ENCODE peak calls at places on chromosome 1, in seven cellular contexts. One of them, this sample, is unnamed.

GRCh38 chr1:238672262-238672661 is 714.1 kb upstream of the CHRM3 start:
- DNase-seq in DMS53: no peak
- DNase-seq in CD14-positive monocyte: no peak
- DNase-seq in H7: peak
- DNase-seq in stimulated activated CD8-positive, alpha-beta memory T cell treated with anti-CD3 and anti-CD28 coated beads, Interleukin-12 subunit alpha, Interleukin-12 subunit beta, amount 100 ng/mL, for 4 hours: no peak
- DNase-seq in iPS-NIHi11: peak
- DNase-seq in fibroblast of gingiva: no peak
- DNase-seq in this sample: no peak

GRCh38 chr1:78676347-78676982 is 26.8 kb downstream of the IFI44 start:
- DNase-seq in DMS53: peak
- DNase-seq in CD14-positive monocyte: no peak
- DNase-seq in H7: no peak
- DNase-seq in stimulated activated CD8-positive, alpha-beta memory T cell treated with anti-CD3 and anti-CD28 coated beads, Interleukin-12 subunit alpha, Interleukin-12 subunit beta, amount 100 ng/mL, for 4 hours: no peak
- DNase-seq in iPS-NIHi11: peak
- DNase-seq in fibroblast of gingiva: peak
- DNase-seq in this sample: peak

GRCh38 chr1:33165209-33165608 is 16.6 kb downstream of the TRIM62 start:
- DNase-seq in DMS53: peak
- DNase-seq in CD14-positive monocyte: no peak
- DNase-seq in H7: peak
- DNase-seq in stimulated activated CD8-positive, alpha-beta memory T cell treated with anti-CD3 and anti-CD28 coated beads, Interleukin-12 subunit alpha, Interleukin-12 subunit beta, amount 100 ng/mL, for 4 hours: no peak
- DNase-seq in iPS-NIHi11: peak
- DNase-seq in fibroblast of gingiva: no peak
- DNase-seq in this sample: no peak

GRCh38 chr1:227739636-227740035 is 4.4 kb downstream of the SNAP47 start:
- DNase-seq in DMS53: no peak
- DNase-seq in CD14-positive monocyte: no peak
- DNase-seq in H7: no peak
- DNase-seq in stimulated activated CD8-positive, alpha-beta memory T cell treated with anti-CD3 and anti-CD28 coated beads, Interleukin-12 subunit alpha, Interleukin-12 subunit beta, amount 100 ng/mL, for 4 hours: no peak
- DNase-seq in iPS-NIHi11: no peak
- DNase-seq in fibroblast of gingiva: no peak
- DNase-seq in this sample: no peak

GRCh38 chr1:178538192-178538916 is 25.4 kb downstream of the TEX35 start:
- DNase-seq in DMS53: no peak
- DNase-seq in CD14-positive monocyte: no peak
- DNase-seq in H7: no peak
- DNase-seq in stimulated activated CD8-positive, alpha-beta memory T cell treated with anti-CD3 and anti-CD28 coated beads, Interleukin-12 subunit alpha, Interleukin-12 subunit beta, amount 100 ng/mL, for 4 hours: no peak
- DNase-seq in iPS-NIHi11: no peak
- DNase-seq in fibroblast of gingiva: peak
- DNase-seq in this sample: no peak

GRCh38 chr1:205313681-205314308 is 7.8 kb downstream of the NUAK2 start:
- DNase-seq in DMS53: peak
- DNase-seq in CD14-positive monocyte: peak
- DNase-seq in H7: peak
- DNase-seq in stimulated activated CD8-positive, alpha-beta memory T cell treated with anti-CD3 and anti-CD28 coated beads, Interleukin-12 subunit alpha, Interleukin-12 subunit beta, amount 100 ng/mL, for 4 hours: peak
- DNase-seq in iPS-NIHi11: peak
- DNase-seq in fibroblast of gingiva: peak
- DNase-seq in this sample: peak

GRCh38 chr1:62230724-62231123 is 36.1 kb downstream of the L1TD1 start:
- DNase-seq in DMS53: peak
- DNase-seq in CD14-positive monocyte: no peak
- DNase-seq in H7: no peak
- DNase-seq in stimulated activated CD8-positive, alpha-beta memory T cell treated with anti-CD3 and anti-CD28 coated beads, Interleukin-12 subunit alpha, Interleukin-12 subunit beta, amount 100 ng/mL, for 4 hours: no peak
- DNase-seq in iPS-NIHi11: no peak
- DNase-seq in fibroblast of gingiva: no peak
- DNase-seq in this sample: no peak

GRCh38 chr1:228770779-228771223 is 35.5 kb downstream of the RHOU start:
- DNase-seq in DMS53: no peak
- DNase-seq in CD14-positive monocyte: no peak
- DNase-seq in H7: no peak
- DNase-seq in stimulated activated CD8-positive, alpha-beta memory T cell treated with anti-CD3 and anti-CD28 coated beads, Interleukin-12 subunit alpha, Interleukin-12 subunit beta, amount 100 ng/mL, for 4 hours: no peak
- DNase-seq in iPS-NIHi11: no peak
- DNase-seq in fibroblast of gingiva: no peak
- DNase-seq in this sample: no peak

GRCh38 chr1:110524311-110525249 is 5.6 kb upstream of the KCNA10 start:
- DNase-seq in DMS53: peak
- DNase-seq in CD14-positive monocyte: no peak
- DNase-seq in H7: peak
- DNase-seq in stimulated activated CD8-positive, alpha-beta memory T cell treated with anti-CD3 and anti-CD28 coated beads, Interleukin-12 subunit alpha, Interleukin-12 subunit beta, amount 100 ng/mL, for 4 hours: peak
- DNase-seq in iPS-NIHi11: peak
- DNase-seq in fibroblast of gingiva: no peak
- DNase-seq in this sample: no peak

GRCh38 chr1:90400121-90400520 is 317.0 kb downstream of the BARHL2 start:
- DNase-seq in DMS53: no peak
- DNase-seq in CD14-positive monocyte: no peak
- DNase-seq in H7: no peak
- DNase-seq in stimulated activated CD8-positive, alpha-beta memory T cell treated with anti-CD3 and anti-CD28 coated beads, Interleukin-12 subunit alpha, Interleukin-12 subunit beta, amount 100 ng/mL, for 4 hours: no peak
- DNase-seq in iPS-NIHi11: no peak
- DNase-seq in fibroblast of gingiva: no peak
- DNase-seq in this sample: no peak

GRCh38 chr1:206769331-206769731 is 1.2 kb upstream of the IL19 start:
- DNase-seq in DMS53: peak
- DNase-seq in CD14-positive monocyte: no peak
- DNase-seq in H7: no peak
- DNase-seq in stimulated activated CD8-positive, alpha-beta memory T cell treated with anti-CD3 and anti-CD28 coated beads, Interleukin-12 subunit alpha, Interleukin-12 subunit beta, amount 100 ng/mL, for 4 hours: peak
- DNase-seq in iPS-NIHi11: no peak
- DNase-seq in fibroblast of gingiva: no peak
- DNase-seq in this sample: no peak

GRCh38 chr1:205074513-205074912 is 9.7 kb downstream of the TMEM81 start:
- DNase-seq in DMS53: no peak
- DNase-seq in CD14-positive monocyte: no peak
- DNase-seq in H7: no peak
- DNase-seq in stimulated activated CD8-positive, alpha-beta memory T cell treated with anti-CD3 and anti-CD28 coated beads, Interleukin-12 subunit alpha, Interleukin-12 subunit beta, amount 100 ng/mL, for 4 hours: no peak
- DNase-seq in iPS-NIHi11: no peak
- DNase-seq in fibroblast of gingiva: no peak
- DNase-seq in this sample: no peak

GRCh38 chr1:109801791-109802135 is 38.0 kb upstream of the EPS8L3 start:
- DNase-seq in DMS53: no peak
- DNase-seq in CD14-positive monocyte: no peak
- DNase-seq in H7: no peak
- DNase-seq in stimulated activated CD8-positive, alpha-beta memory T cell treated with anti-CD3 and anti-CD28 coated beads, Interleukin-12 subunit alpha, Interleukin-12 subunit beta, amount 100 ng/mL, for 4 hours: no peak
- DNase-seq in iPS-NIHi11: no peak
- DNase-seq in fibroblast of gingiva: no peak
- DNase-seq in this sample: no peak

GRCh38 chr1:20123696-20124450 is 4.5 kb upstream of the PLA2G2D start:
- DNase-seq in DMS53: peak
- DNase-seq in CD14-positive monocyte: no peak
- DNase-seq in H7: no peak
- DNase-seq in stimulated activated CD8-positive, alpha-beta memory T cell treated with anti-CD3 and anti-CD28 coated beads, Interleukin-12 subunit alpha, Interleukin-12 subunit beta, amount 100 ng/mL, for 4 hours: no peak
- DNase-seq in iPS-NIHi11: no peak
- DNase-seq in fibroblast of gingiva: no peak
- DNase-seq in this sample: no peak

This sample was measured in tibial artery.